ENCODE peak calls at places on chromosomes 1 and 21, in eight cellular contexts. W is stimulated activated CD8-positive, alpha-beta memory T cell treated with anti-CD3 and anti-CD28 coated beads, Interleukin-4, amount 100 ng/mL, for 1 hour; L is stimulated activated CD4-positive, alpha-beta T cell treated with anti-CD3 and anti-CD28 coated beads, TNF-alpha, amount 100 ng/mL, for 4 hours; J is effector memory CD4-positive, alpha-beta T cell; S is tibial artery; E is A172; A is Kasumi-1; T is nucleus accumbens. K is an unnamed sample.

GRCh38 chr1:58754683-58755467 is 29.0 kb downstream of the JUN start:
- DNase-seq in J (peak; percentile 1), E (no peak), L (no peak), W (no peak), S (no peak), A (peak; percentile 40), T (no peak), K (no peak)

GRCh38 chr1:228337031-228337564 is 69.5 kb downstream of the TRIM11 start:
- DNase-seq in E (no peak), W (no peak), T (no peak), S (peak; percentile 5), J (no peak), L (no peak), A (no peak), K (no peak)

GRCh38 chr1:165537351-165538107 is 6.3 kb upstream of the LRRC52 start:
- DNase-seq in W (no peak), L (no peak), A (no peak), S (no peak), E (no peak), T (no peak), J (no peak), K (no peak)

GRCh38 chr21:35138665-35139381 is 89.7 kb upstream of the RUNX1 start:
- DNase-seq in S (no peak), W (no peak), A (no peak), L (peak; percentile 42), T (no peak), E (peak; percentile 99), J (no peak), K (no peak)

GRCh38 chr1:168692472-168692871 is 36.5 kb downstream of the DPT start:
- DNase-seq in L (no peak), J (no peak), W (no peak), A (no peak), T (no peak), E (no peak), S (no peak), K (no peak)

GRCh38 chr1:226677121-226678020 is 61.7 kb downstream of the ITPKB start:
- DNase-seq in J (peak; percentile 79), S (peak; percentile 89), A (peak; percentile 98), T (peak; percentile 56), W (peak; percentile 63), E (peak; percentile 94), L (peak; percentile 55), K (no peak)

GRCh38 chr21:25701529-25701928 is 33.2 kb downstream of the ATP5PF start:
- DNase-seq in E (no peak), A (peak; percentile 24), W (no peak), J (no peak), L (no peak), T (no peak), S (no peak), K (no peak)

GRCh38 chr1:18109756-18110597 is 2.4 kb downstream of the IGSF21 start:
- DNase-seq in T (peak; percentile 44), L (no peak), J (no peak), W (no peak), A (no peak), S (peak; percentile 62), E (no peak), K (peak; percentile 61)

GRCh38 chr1:219798283-219799030 is 129.9 kb downstream of the SLC30A10 start:
- DNase-seq in J (no peak), W (no peak), S (no peak), L (no peak), T (no peak), A (no peak), E (peak; percentile 83), K (no peak)

GRCh38 chr1:163170975-163171676 is 31.6 kb downstream of the RGS5 start:
- DNase-seq in W (no peak), J (no peak), L (no peak), A (peak; percentile 2), S (no peak), E (peak; percentile 65), T (no peak), K (peak; percentile 16)

GRCh38 chr1:181105134-181106021 is 16.9 kb downstream of the IER5 start:
- DNase-seq in W (peak; percentile 92), S (peak; percentile 94), L (peak; percentile 91), E (peak; percentile 74), A (peak; percentile 76), J (peak; percentile 89), T (peak; percentile 89), K (peak; percentile 81)

GRCh38 chr1:67629370-67630075 is 55.5 kb upstream of the GADD45A start:
- DNase-seq in L (no peak), E (peak; percentile 39), J (no peak), S (no peak), T (no peak), A (no peak), W (no peak), K (no peak)

GRCh38 chr1:104780470-104781078 is 1030.9 kb downstream of the AMY1C start:
- DNase-seq in T (no peak), S (no peak), A (peak; percentile 81), E (peak; percentile 4), J (no peak), L (no peak), W (no peak), K (peak; percentile 42)

GRCh38 chr1:53014791-53015507 is 47.1 kb upstream of the PODN start:
- DNase-seq in S (peak; percentile 77), E (peak; percentile 70), J (peak; percentile 68), T (peak; percentile 41), L (peak; percentile 45), A (peak; percentile 95), W (peak; percentile 51), K (peak; percentile 97)

GRCh38 chr1:44030606-44031050 is 634 bp downstream of the SLC6A9 start:
- DNase-seq in L (no peak), T (peak; percentile 72), J (no peak), E (no peak), A (peak; percentile 27), W (peak; percentile 7), S (no peak), K (peak; percentile 55)

GRCh38 chr1:12177999-12178441 is 11.2 kb downstream of the TNFRSF1B start:
- DNase-seq in E (peak; percentile 27), T (peak; percentile 17), J (peak; percentile 90), L (peak; percentile 94), S (peak; percentile 69), A (peak; percentile 15), W (peak; percentile 94), K (peak; percentile 54)

GRCh38 chr1:15323351-15323988 is 76.4 kb downstream of the FHAD1 start:
- DNase-seq in A (peak; percentile 61), W (peak; percentile 53), J (peak; percentile 38), E (peak; percentile 65), L (peak; percentile 48), S (peak; percentile 72), T (peak; percentile 54), K (peak; percentile 44)

GRCh38 chr1:228410015-228410414 is 3.4 kb upstream of the TRIM11 start:
- DNase-seq in A (no peak), T (no peak), J (no peak), L (no peak), W (no peak), S (peak; percentile 45), E (no peak), K (no peak)

GRCh38 chr1:206590025-206590834 is 22.0 kb downstream of the EIF2D start:
- DNase-seq in E (peak; percentile 88), T (no peak), A (no peak), J (peak; percentile 48), L (peak; percentile 48), W (no peak), S (no peak), K (no peak)

GRCh38 chr1:214801191-214801590 is 198.2 kb downstream of the CENPF start:
- DNase-seq in T (no peak), S (no peak), W (no peak), J (no peak), A (no peak), E (no peak), L (no peak), K (no peak)

GRCh38 chr1:159030311-159030710 is 20.6 kb downstream of the IFI16 start:
- DNase-seq in W (no peak), J (no peak), L (no peak), E (no peak), T (no peak), S (no peak), A (no peak), K (no peak)

GRCh38 chr1:53069663-53070327 is 7.8 kb downstream of the PODN start:
- DNase-seq in A (no peak), T (no peak), S (peak; percentile 17), L (no peak), E (no peak), W (no peak), J (no peak), K (no peak)

GRCh38 chr1:180397190-180397589 is 105.2 kb downstream of the ACBD6 start:
- DNase-seq in W (no peak), J (no peak), A (no peak), S (no peak), L (no peak), T (no peak), E (no peak), K (no peak)

GRCh38 chr1:69737527-69738176 is 169.9 kb downstream of the LRRC7 start:
- DNase-seq in E (peak; percentile 71), J (no peak), L (no peak), S (no peak), A (peak; percentile 76), T (no peak), W (no peak), K (peak; percentile 72)

GRCh38 chr1:17958704-17959103 is 148.9 kb upstream of the IGSF21 start:
- DNase-seq in S (no peak), J (no peak), E (no peak), A (no peak), T (no peak), L (no peak), W (no peak), K (no peak)

GRCh38 chr1:32470991-32471694 is 6.3 kb downstream of the ZBTB8B start:
- DNase-seq in A (no peak), E (no peak), T (peak; percentile 23), S (no peak), J (no peak), L (no peak), W (no peak), K (no peak)

GRCh38 chr21:21003701-21004100 is 5.5 kb downstream of the NCAM2 start:
- DNase-seq in L (no peak), E (peak; percentile 26), W (no peak), A (peak; percentile 79), S (no peak), J (no peak), T (no peak), K (peak; percentile 19)

GRCh38 chr21:35178812-35179211 is 129.7 kb upstream of the RUNX1 start:
- DNase-seq in L (no peak), W (no peak), J (no peak), A (no peak), S (no peak), T (no peak), E (no peak), K (no peak)

GRCh38 chr1:193487722-193488121 is 301.3 kb upstream of the B3GALT2 start:
- DNase-seq in A (no peak), J (no peak), L (no peak), T (no peak), W (no peak), E (no peak), S (no peak), K (no peak)

GRCh38 chr1:240575976-240576666 is 35.8 kb downstream of the GREM2 start:
- DNase-seq in L (no peak), W (no peak), J (peak; percentile 12), E (peak; percentile 76), A (peak; percentile 88), S (peak; percentile 29), T (no peak), K (no peak)